ENCODE peak calls at places on chromosomes 3 and 15, in nine cellular contexts. One of them, this sample, is unnamed.
A peak's percentile ranks its signal among the peaks of the same experiment; 100 is the strongest.

GRCh38 chr3:168073842-168074311 is 21.8 kb downstream of the GOLIM4 start:
- DNase-seq in COR-L47: no peak
- DNase-seq in fibroblast of lung: no peak
- DNase-seq in spleen: no peak
- DNase-seq in left ventricle myocardium inferior: no peak
- DNase-seq in thoracic aorta: no peak
- DNase-seq in NCI-H1436: no peak
- DNase-seq in neural crest cell: no peak
- DNase-seq in stomach: no peak
- DNase-seq in this sample: peak; percentile 87

GRCh38 chr3:142852009-142852408 is 36.9 kb downstream of the PCOLCE2 start:
- DNase-seq in thoracic aorta: no peak
- DNase-seq in left ventricle myocardium inferior: no peak
- DNase-seq in spleen: no peak
- DNase-seq in COR-L47: no peak
- DNase-seq in NCI-H1436: no peak
- DNase-seq in neural crest cell: no peak
- DNase-seq in fibroblast of lung: no peak
- DNase-seq in stomach: no peak
- DNase-seq in this sample: no peak

GRCh38 chr3:29764603-29765254 is 483.9 kb downstream of the RBMS3 start:
- DNase-seq in fibroblast of lung: peak; percentile 79
- DNase-seq in COR-L47: peak; percentile 60
- DNase-seq in NCI-H1436: peak; percentile 15
- DNase-seq in neural crest cell: no peak
- DNase-seq in left ventricle myocardium inferior: no peak
- DNase-seq in stomach: no peak
- DNase-seq in thoracic aorta: no peak
- DNase-seq in spleen: no peak
- DNase-seq in this sample: peak; percentile 88

GRCh38 chr3:86234516-86235254 is 756.3 kb downstream of the VGLL3 start:
- DNase-seq in stomach: no peak
- DNase-seq in neural crest cell: no peak
- DNase-seq in NCI-H1436: no peak
- DNase-seq in thoracic aorta: no peak
- DNase-seq in left ventricle myocardium inferior: no peak
- DNase-seq in spleen: no peak
- DNase-seq in fibroblast of lung: no peak
- DNase-seq in COR-L47: no peak
- DNase-seq in this sample: no peak

GRCh38 chr3:13638927-13639326 is 90.0 kb downstream of the FBLN2 start:
- DNase-seq in stomach: no peak
- DNase-seq in fibroblast of lung: no peak
- DNase-seq in spleen: no peak
- DNase-seq in neural crest cell: no peak
- DNase-seq in thoracic aorta: no peak
- DNase-seq in left ventricle myocardium inferior: no peak
- DNase-seq in NCI-H1436: no peak
- DNase-seq in COR-L47: no peak
- DNase-seq in this sample: peak; percentile 3

GRCh38 chr3:184338538-184338945 is 1.1 kb downstream of the FAM131A start:
- DNase-seq in left ventricle myocardium inferior: peak; percentile 85
- DNase-seq in NCI-H1436: peak; percentile 99
- DNase-seq in COR-L47: peak; percentile 98
- DNase-seq in fibroblast of lung: peak; percentile 84
- DNase-seq in neural crest cell: no peak
- DNase-seq in thoracic aorta: peak; percentile 60
- DNase-seq in stomach: peak; percentile 57
- DNase-seq in spleen: no peak
- DNase-seq in this sample: no peak

GRCh38 chr15:73981761-73982222 is 10.3 kb downstream of the STOML1 start:
- DNase-seq in stomach: no peak
- DNase-seq in neural crest cell: no peak
- DNase-seq in NCI-H1436: no peak
- DNase-seq in thoracic aorta: no peak
- DNase-seq in left ventricle myocardium inferior: no peak
- DNase-seq in spleen: no peak
- DNase-seq in COR-L47: no peak
- DNase-seq in fibroblast of lung: peak; percentile 42
- DNase-seq in this sample: no peak

GRCh38 chr3:171225698-171226097 is 199.2 kb upstream of the SLC2A2 start:
- DNase-seq in NCI-H1436: no peak
- DNase-seq in spleen: no peak
- DNase-seq in fibroblast of lung: peak; percentile 97
- DNase-seq in neural crest cell: no peak
- DNase-seq in stomach: no peak
- DNase-seq in thoracic aorta: no peak
- DNase-seq in COR-L47: no peak
- DNase-seq in left ventricle myocardium inferior: no peak
- DNase-seq in this sample: no peak

GRCh38 chr15:77094397-77095030 is 23.6 kb upstream of the TSPAN3 start:
- DNase-seq in fibroblast of lung: no peak
- DNase-seq in spleen: no peak
- DNase-seq in thoracic aorta: no peak
- DNase-seq in left ventricle myocardium inferior: no peak
- DNase-seq in stomach: no peak
- DNase-seq in COR-L47: no peak
- DNase-seq in NCI-H1436: no peak
- DNase-seq in neural crest cell: no peak
- DNase-seq in this sample: no peak

GRCh38 chr3:127768346-127769008 is 53.8 kb downstream of the MGLL start:
- DNase-seq in neural crest cell: no peak
- DNase-seq in thoracic aorta: no peak
- DNase-seq in NCI-H1436: no peak
- DNase-seq in spleen: peak; percentile 32
- DNase-seq in stomach: no peak
- DNase-seq in left ventricle myocardium inferior: no peak
- DNase-seq in COR-L47: no peak
- DNase-seq in fibroblast of lung: peak; percentile 98
- DNase-seq in this sample: peak; percentile 99

GRCh38 chr3:188914556-188914955 is 257.2 kb upstream of the TPRG1 start:
- DNase-seq in left ventricle myocardium inferior: no peak
- DNase-seq in NCI-H1436: no peak
- DNase-seq in COR-L47: no peak
- DNase-seq in neural crest cell: no peak
- DNase-seq in fibroblast of lung: peak; percentile 95
- DNase-seq in spleen: no peak
- DNase-seq in thoracic aorta: no peak
- DNase-seq in stomach: no peak
- DNase-seq in this sample: peak; percentile 21

GRCh38 chr3:71468311-71469130 is 115.0 kb downstream of the FOXP1 start:
- DNase-seq in thoracic aorta: no peak
- DNase-seq in left ventricle myocardium inferior: no peak
- DNase-seq in fibroblast of lung: no peak
- DNase-seq in COR-L47: no peak
- DNase-seq in NCI-H1436: no peak
- DNase-seq in spleen: no peak
- DNase-seq in neural crest cell: no peak
- DNase-seq in stomach: no peak
- DNase-seq in this sample: no peak

GRCh38 chr3:111936191-111936841 is 42.5 kb upstream of the ABHD10 start:
- DNase-seq in COR-L47: no peak
- DNase-seq in left ventricle myocardium inferior: no peak
- DNase-seq in spleen: no peak
- DNase-seq in stomach: no peak
- DNase-seq in neural crest cell: no peak
- DNase-seq in fibroblast of lung: peak; percentile 88
- DNase-seq in NCI-H1436: no peak
- DNase-seq in thoracic aorta: no peak
- DNase-seq in this sample: no peak

GRCh38 chr3:42071720-42072582 is 19.2 kb upstream of the TRAK1 start:
- DNase-seq in neural crest cell: no peak
- DNase-seq in NCI-H1436: no peak
- DNase-seq in thoracic aorta: no peak
- DNase-seq in left ventricle myocardium inferior: peak; percentile 81
- DNase-seq in fibroblast of lung: peak; percentile 80
- DNase-seq in COR-L47: peak; percentile 41
- DNase-seq in stomach: peak; percentile 75
- DNase-seq in spleen: peak; percentile 85
- DNase-seq in this sample: peak; percentile 98

GRCh38 chr3:132726341-132726823 is 4.2 kb upstream of the NPHP3 start:
- DNase-seq in neural crest cell: no peak
- DNase-seq in fibroblast of lung: peak; percentile 11
- DNase-seq in stomach: no peak
- DNase-seq in left ventricle myocardium inferior: no peak
- DNase-seq in COR-L47: peak; percentile 13
- DNase-seq in spleen: no peak
- DNase-seq in thoracic aorta: no peak
- DNase-seq in NCI-H1436: peak; percentile 66
- DNase-seq in this sample: peak; percentile 63

GRCh38 chr15:62404194-62404985 is 239.3 kb upstream of the C2CD4B start:
- DNase-seq in COR-L47: no peak
- DNase-seq in thoracic aorta: no peak
- DNase-seq in fibroblast of lung: peak; percentile 9
- DNase-seq in spleen: no peak
- DNase-seq in NCI-H1436: no peak
- DNase-seq in stomach: no peak
- DNase-seq in left ventricle myocardium inferior: no peak
- DNase-seq in neural crest cell: no peak
- DNase-seq in this sample: peak; percentile 36